ENCODE peak calls at places on chromosomes 5 and 9, in eight cellular contexts. H, Y, Q, K, V, W, O and Z are unnamed samples.

GRCh38 chr5:1029270-1029944 is 20.8 kb downstream of the NKD2 start:
- DNase-seq in H (no peak), Y (no peak), Q (no peak), K (no peak), V (no peak), W (no peak), O (no peak), Z (no peak)

GRCh38 chr5:179322071-179323025 is 22.9 kb downstream of the ADAMTS2 start:
- DNase-seq in H (no peak), Y (no peak), Q (no peak), K (no peak), V (no peak), W (no peak), O (no peak), Z (no peak)

GRCh38 chr5:113652161-113652560 is 138.7 kb downstream of the YTHDC2 start:
- DNase-seq in H (no peak), Y (no peak), Q (no peak), K (no peak), V (no peak), W (no peak), O (no peak), Z (no peak)

GRCh38 chr9:119707228-119707627 is 338.0 kb upstream of the BRINP1 start:
- DNase-seq in H (no peak), Y (no peak), Q (no peak), K (no peak), V (no peak), W (no peak), O (no peak), Z (no peak)

GRCh38 chr9:112819635-112820496 is 69.3 kb downstream of the SNX30 start:
- DNase-seq in H (peak; percentile 47), Y (no peak), Q (peak; percentile 50), K (peak; percentile 81), V (no peak), W (peak; percentile 77), O (peak; percentile 46), Z (no peak)

GRCh38 chr9:22165144-22165543 is 156.0 kb upstream of the CDKN2B start:
- DNase-seq in H (no peak), Y (no peak), Q (no peak), K (no peak), V (no peak), W (peak; percentile 43), O (no peak), Z (no peak)

GRCh38 chr9:89273528-89274279 is 37.3 kb upstream of the CKS2 start:
- DNase-seq in H (no peak), Y (no peak), Q (no peak), K (no peak), V (no peak), W (no peak), O (no peak), Z (no peak)

GRCh38 chr9:90905079-90905478 is 103.5 kb downstream of the SYK start:
- DNase-seq in H (no peak), Y (no peak), Q (peak; percentile 89), K (peak; percentile 73), V (no peak), W (no peak), O (no peak), Z (no peak)

GRCh38 chr5:77353251-77353650 is 138.9 kb downstream of the WDR41 start:
- DNase-seq in H (no peak), Y (no peak), Q (no peak), K (no peak), V (no peak), W (no peak), O (no peak), Z (no peak)

GRCh38 chr5:77423022-77423750 is 68.9 kb downstream of the WDR41 start:
- DNase-seq in H (no peak), Y (no peak), Q (no peak), K (peak; percentile 37), V (no peak), W (peak; percentile 37), O (no peak), Z (no peak)

GRCh38 chr5:130965342-130965741 is 199.7 kb downstream of the HINT1 start:
- DNase-seq in H (no peak), Y (no peak), Q (no peak), K (no peak), V (no peak), W (no peak), O (no peak), Z (no peak)

GRCh38 chr5:40410231-40410861 is 269.4 kb upstream of the PTGER4 start:
- DNase-seq in H (peak; percentile 69), Y (no peak), Q (no peak), K (no peak), V (peak; percentile 70), W (peak; percentile 75), O (no peak), Z (no peak)

GRCh38 chr5:112917453-112918005 is 4.5 kb downstream of the REEP5 start:
- DNase-seq in H (no peak), Y (no peak), Q (no peak), K (no peak), V (peak; percentile 26), W (peak; percentile 7), O (no peak), Z (no peak)

GRCh38 chr5:95519151-95519550 is 35.6 kb downstream of the SKIC3 start:
- DNase-seq in H (no peak), Y (no peak), Q (no peak), K (no peak), V (no peak), W (no peak), O (no peak), Z (no peak)

GRCh38 chr5:138542120-138542955 is 698 bp downstream of the ETF1 start:
- DNase-seq in H (no peak), Y (no peak), Q (no peak), K (peak; percentile 49), V (no peak), W (no peak), O (no peak), Z (no peak)